ENCODE peak calls at places on chromosome 11, in ten cellular contexts. O is Caco-2; P is heart right ventricle; L is thoracic aorta; A is A549; S is HCT116; E is GM23248; B is CD4-positive, CD25-positive, alpha-beta regulatory T cell; K is PC-9; F is Panc1. D is an unnamed sample.

GRCh38 chr11:2838676-2839075 is 46.9 kb downstream of the CDKN1C start:
- DNase-seq in K (no peak), L (no peak), P (no peak), A (no peak), O (no peak), S (no peak), F (no peak), E (no peak), B (no peak), D (no peak)

GRCh38 chr11:2484576-2485125 is 39.8 kb downstream of the KCNQ1 start:
- DNase-seq in A (no peak), K (no peak), F (no peak), E (no peak), O (no peak), P (no peak), B (no peak), L (no peak), S (no peak), D (no peak)

GRCh38 chr11:62540804-62541671 is 5.6 kb downstream of the AHNAK start:
- DNase-seq in A (no peak), B (peak; percentile 47), P (peak; percentile 44), L (no peak), E (peak; percentile 54), S (no peak), K (no peak), O (no peak), F (no peak), D (no peak)

GRCh38 chr11:61149624-61150615 is 11.3 kb downstream of the VPS37C start:
- DNase-seq in S (no peak), L (no peak), P (no peak), E (no peak), F (no peak), B (no peak), A (no peak), K (peak; percentile 95), O (peak; percentile 79), D (peak; percentile 36)

GRCh38 chr11:119029340-119030028 is 1.2 kb downstream of the SLC37A4 start:
- DNase-seq in S (no peak), L (no peak), E (no peak), K (peak; percentile 15), P (no peak), F (no peak), O (peak; percentile 92), B (peak; percentile 48), A (no peak), D (peak; percentile 49)

GRCh38 chr11:78039919-78040671 is 17.0 kb upstream of the KCTD14 start:
- DNase-seq in B (peak; percentile 31), E (peak; percentile 85), L (peak; percentile 46), O (no peak), A (peak; percentile 64), F (no peak), S (no peak), P (peak; percentile 75), K (peak; percentile 87), D (no peak)

GRCh38 chr11:47392546-47393162 is 14.3 kb upstream of the SPI1 start:
- DNase-seq in P (no peak), A (no peak), O (no peak), E (no peak), F (no peak), L (no peak), S (no peak), B (no peak), K (peak; percentile 32), D (no peak)

GRCh38 chr11:84853841-84854497 is 773.2 kb downstream of the DLG2 start:
- DNase-seq in L (no peak), O (no peak), P (no peak), S (no peak), F (no peak), B (no peak), K (peak; percentile 72), E (no peak), A (no peak), D (peak; percentile 57)

GRCh38 chr11:111000400-111001090 is 245.0 kb upstream of the POU2AF2 start:
- DNase-seq in L (no peak), O (no peak), E (peak; percentile 57), F (no peak), P (no peak), K (no peak), S (no peak), A (no peak), B (no peak), D (no peak)

GRCh38 chr11:114348200-114349191 is 51.8 kb downstream of the C11orf71 start:
- DNase-seq in B (peak; percentile 64), A (no peak), S (peak; percentile 51), P (no peak), E (peak; percentile 74), L (no peak), F (peak; percentile 17), O (peak; percentile 79), K (peak; percentile 72), D (peak; percentile 32)

GRCh38 chr11:111063711-111064110 is 181.8 kb upstream of the POU2AF2 start:
- DNase-seq in O (no peak), B (no peak), S (no peak), E (peak; percentile 44), P (no peak), K (no peak), L (no peak), F (no peak), A (no peak), D (no peak)

DNA sequence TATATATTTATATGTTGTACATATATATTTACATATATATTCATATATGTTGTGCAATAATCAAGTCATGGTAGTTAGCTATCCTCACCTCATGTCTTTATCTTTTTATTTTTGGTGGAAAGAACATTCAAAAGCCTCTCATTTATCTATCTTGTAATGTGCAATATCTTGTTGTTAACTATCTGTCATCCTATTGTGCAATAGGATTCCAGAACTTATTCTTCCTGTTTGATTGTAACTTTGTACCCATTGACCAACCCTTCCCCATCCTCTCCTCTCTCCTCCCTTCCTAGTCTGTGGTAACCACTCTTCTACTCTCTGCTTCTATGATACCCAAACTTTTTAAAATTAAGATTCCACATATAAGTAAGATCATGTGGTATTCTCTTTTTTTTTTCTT is 115.6 kb upstream of the PDGFD start:
- DNase-seq in S (no peak), O (no peak), E (no peak), A (no peak), F (no peak), B (no peak), K (no peak), L (no peak), P (no peak), D (no peak)
- H3K4me1 ChIP-seq in S (no peaks in the 10 kb centered on the region), O (no peaks in the 10 kb centered on the region), E (no peaks in the 10 kb centered on the region), A (no peaks in the 10 kb centered on the region), F (no peaks in the 10 kb centered on the region), B (no peaks in the 10 kb centered on the region), K (no peaks in the 10 kb centered on the region), L (no peaks in the 10 kb centered on the region), P (no peaks in the 10 kb centered on the region), D (no peaks in the 10 kb centered on the region)

DNA sequence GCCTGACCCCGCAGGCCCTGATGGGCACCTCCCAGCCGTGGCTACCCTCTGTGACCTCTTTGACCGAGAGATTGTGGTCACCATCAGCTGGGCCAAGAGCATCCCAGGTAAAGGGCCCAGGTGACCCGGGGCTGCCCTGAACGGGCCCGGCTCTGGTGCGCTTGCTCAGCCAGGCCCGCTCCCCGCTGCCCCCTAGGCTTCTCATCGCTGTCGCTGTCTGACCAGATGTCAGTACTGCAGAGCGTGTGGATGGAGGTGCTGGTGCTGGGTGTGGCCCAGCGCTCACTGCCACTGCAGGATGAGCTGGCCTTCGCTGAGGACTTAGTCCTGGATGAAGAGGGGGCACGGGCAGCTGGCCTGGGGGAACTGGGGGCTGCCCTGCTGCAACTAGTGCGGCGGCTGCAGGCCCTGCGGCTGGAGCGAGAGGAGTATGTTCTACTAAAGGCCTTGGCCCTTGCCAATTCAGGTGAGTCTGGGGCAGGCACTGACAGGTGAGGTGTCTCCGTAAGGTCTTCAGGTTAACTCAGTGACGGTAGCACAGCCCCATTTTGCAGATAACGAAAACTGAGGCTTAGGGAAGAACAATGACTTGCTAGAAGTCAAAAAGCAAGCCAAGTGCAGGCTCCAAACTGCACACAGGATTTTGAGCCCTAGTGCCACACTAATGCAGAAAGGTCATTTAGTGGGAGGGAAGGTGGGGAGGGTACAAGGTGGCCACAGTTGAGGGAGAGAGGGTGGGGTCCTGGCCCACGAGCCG is 2.4 kb downstream of the TRMT112 start:
- DNase-seq in S (no peak), K (peak; percentile 31), E (no peak), P (no peak), A (no peak), B (no peak), L (no peak), O (peak; percentile 42), F (no peak), D (no peak)
- H3K4me3 ChIP-seq in S (no peak overlapping the region), K (no peak overlapping the region), E (no peak overlapping the region), P (no peak overlapping the region), A (no peak overlapping the region), B (no peak overlapping the region), L (no peak overlapping the region), O (no peak overlapping the region), F (no peak overlapping the region), D (no peak overlapping the region)

DNA sequence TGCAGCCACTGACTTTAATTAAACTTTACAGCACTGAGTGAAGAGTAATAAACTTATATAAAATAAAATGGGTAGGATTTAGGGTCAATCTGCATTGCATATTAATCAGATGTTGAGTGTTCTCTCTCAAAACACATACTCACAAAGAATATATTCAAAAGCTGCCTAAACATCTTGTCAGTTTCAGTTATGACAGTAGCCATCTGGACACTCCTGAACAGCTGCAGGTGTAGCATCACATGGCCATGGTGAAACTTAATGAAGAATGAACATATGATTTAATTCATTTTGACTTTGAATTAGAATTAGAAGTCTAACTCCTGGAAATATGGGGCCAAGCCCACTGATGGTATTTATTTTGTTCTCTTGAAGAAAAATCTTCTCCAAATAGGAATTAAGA is 684.3 kb upstream of the RAG2 start:
- DNase-seq in F (no peak), L (no peak), O (no peak), B (no peak), A (no peak), K (no peak), P (no peak), S (no peak), E (no peak), D (no peak)
- H3K9me3 ChIP-seq in F (no peaks in the 10 kb centered on the region), L (no peaks in the 10 kb centered on the region), O (no peaks in the 10 kb centered on the region), B (peaks cover 12% of the 10 kb centered on the region), A (no peaks in the 10 kb centered on the region), K (no peaks in the 10 kb centered on the region), P (no peaks in the 10 kb centered on the region), S (no peaks in the 10 kb centered on the region), E (no peaks in the 10 kb centered on the region), D (no peaks in the 10 kb centered on the region)

GRCh38 chr11:37442576-37442975 is 844.5 kb upstream of the RAG2 start:
- DNase-seq in A (no peak), L (no peak), E (no peak), S (no peak), F (no peak), O (no peak), B (no peak), P (no peak), K (no peak), D (no peak)
- H3K4me1 ChIP-seq in A (no peaks in the 10 kb centered on the region), L (no peaks in the 10 kb centered on the region), E (no peaks in the 10 kb centered on the region), S (no peaks in the 10 kb centered on the region), F (no peaks in the 10 kb centered on the region), O (no peaks in the 10 kb centered on the region), B (no peaks in the 10 kb centered on the region), P (no peaks in the 10 kb centered on the region), K (no peaks in the 10 kb centered on the region), D (no peaks in the 10 kb centered on the region)

GRCh38 chr11:93645938-93646337 is 15.5 kb upstream of the CEP295 start:
- DNase-seq in S (no peak), O (no peak), B (no peak), E (no peak), A (no peak), K (no peak), F (no peak), L (no peak), P (no peak), D (no peak)
- H3K4me3 ChIP-seq in S (no peak overlapping the region), O (no peak overlapping the region), B (no peak overlapping the region), E (no peak overlapping the region), A (no peak overlapping the region), K (no peak overlapping the region), F (no peak overlapping the region), L (no peak overlapping the region), P (no peak overlapping the region), D (no peak overlapping the region)

D was measured in HAP-1.